ENCODE peak calls at places on chromosomes 6 and 20, in ten cellular contexts. One of them, this sample, is unnamed.

GRCh38 chr20:62387219-62387913 is 463 bp downstream of the RPS21 start:
- DNase-seq in tibial artery: no peak
- DNase-seq in GM06990: no peak
- DNase-seq in heart right ventricle: no peak
- DNase-seq in NB4: no peak
- DNase-seq in neuronal stem cell: no peak
- DNase-seq in foreskin fibroblast: no peak
- DNase-seq in stomach: no peak
- DNase-seq in heart left ventricle: no peak
- DNase-seq in keratinocyte: no peak
- DNase-seq in this sample: no peak

GRCh38 chr20:3651204-3651970 is 11.8 kb downstream of the GFRA4 start:
- DNase-seq in tibial artery: no peak
- DNase-seq in GM06990: no peak
- DNase-seq in heart right ventricle: no peak
- DNase-seq in NB4: no peak
- DNase-seq in neuronal stem cell: no peak
- DNase-seq in foreskin fibroblast: no peak
- DNase-seq in stomach: peak
- DNase-seq in heart left ventricle: no peak
- DNase-seq in keratinocyte: no peak
- DNase-seq in this sample: no peak

GRCh38 chr6:138594042-138594636 is 94.8 kb upstream of the NHSL1 start:
- DNase-seq in tibial artery: no peak
- DNase-seq in GM06990: no peak
- DNase-seq in heart right ventricle: no peak
- DNase-seq in NB4: no peak
- DNase-seq in neuronal stem cell: no peak
- DNase-seq in foreskin fibroblast: no peak
- DNase-seq in stomach: no peak
- DNase-seq in heart left ventricle: no peak
- DNase-seq in keratinocyte: no peak
- DNase-seq in this sample: no peak

GRCh38 chr6:109801794-109802193 is 110.7 kb downstream of the FIG4 start:
- DNase-seq in tibial artery: no peak
- DNase-seq in GM06990: no peak
- DNase-seq in heart right ventricle: no peak
- DNase-seq in NB4: no peak
- DNase-seq in neuronal stem cell: no peak
- DNase-seq in foreskin fibroblast: no peak
- DNase-seq in stomach: no peak
- DNase-seq in heart left ventricle: no peak
- DNase-seq in keratinocyte: no peak
- DNase-seq in this sample: no peak

GRCh38 chr6:113402541-113402940 is 454.6 kb upstream of the MARCKS start:
- DNase-seq in tibial artery: no peak
- DNase-seq in GM06990: no peak
- DNase-seq in heart right ventricle: no peak
- DNase-seq in NB4: no peak
- DNase-seq in neuronal stem cell: no peak
- DNase-seq in foreskin fibroblast: no peak
- DNase-seq in stomach: no peak
- DNase-seq in heart left ventricle: no peak
- DNase-seq in keratinocyte: no peak
- DNase-seq in this sample: no peak

GRCh38 chr20:47276856-47277541 is 79.5 kb downstream of the ZMYND8 start:
- DNase-seq in tibial artery: peak
- DNase-seq in GM06990: no peak
- DNase-seq in heart right ventricle: peak
- DNase-seq in NB4: no peak
- DNase-seq in neuronal stem cell: no peak
- DNase-seq in foreskin fibroblast: peak
- DNase-seq in stomach: peak
- DNase-seq in heart left ventricle: peak
- DNase-seq in keratinocyte: no peak
- DNase-seq in this sample: peak

GRCh38 chr6:29797120-29797519 is 30.5 kb upstream of the HLA-G start:
- DNase-seq in tibial artery: peak
- DNase-seq in GM06990: no peak
- DNase-seq in heart right ventricle: no peak
- DNase-seq in NB4: peak
- DNase-seq in neuronal stem cell: no peak
- DNase-seq in foreskin fibroblast: peak
- DNase-seq in stomach: no peak
- DNase-seq in heart left ventricle: no peak
- DNase-seq in keratinocyte: peak
- DNase-seq in this sample: peak

GRCh38 chr6:10655508-10656055 is 38.8 kb downstream of the C6orf52 start:
- DNase-seq in tibial artery: no peak
- DNase-seq in GM06990: no peak
- DNase-seq in heart right ventricle: no peak
- DNase-seq in NB4: peak
- DNase-seq in neuronal stem cell: no peak
- DNase-seq in foreskin fibroblast: no peak
- DNase-seq in stomach: no peak
- DNase-seq in heart left ventricle: no peak
- DNase-seq in keratinocyte: no peak
- DNase-seq in this sample: no peak

GRCh38 chr6:45420083-45420908 is 42.6 kb upstream of the SUPT3H start:
- DNase-seq in tibial artery: no peak
- DNase-seq in GM06990: no peak
- DNase-seq in heart right ventricle: no peak
- DNase-seq in NB4: peak
- DNase-seq in neuronal stem cell: peak
- DNase-seq in foreskin fibroblast: peak
- DNase-seq in stomach: no peak
- DNase-seq in heart left ventricle: no peak
- DNase-seq in keratinocyte: no peak
- DNase-seq in this sample: peak

GRCh38 chr6:12263403-12263802 is 26.8 kb upstream of the EDN1 start:
- DNase-seq in tibial artery: no peak
- DNase-seq in GM06990: no peak
- DNase-seq in heart right ventricle: no peak
- DNase-seq in NB4: no peak
- DNase-seq in neuronal stem cell: no peak
- DNase-seq in foreskin fibroblast: no peak
- DNase-seq in stomach: no peak
- DNase-seq in heart left ventricle: no peak
- DNase-seq in keratinocyte: no peak
- DNase-seq in this sample: no peak

GRCh38 chr6:12261502-12261901 is 28.7 kb upstream of the EDN1 start:
- DNase-seq in tibial artery: no peak
- DNase-seq in GM06990: peak
- DNase-seq in heart right ventricle: no peak
- DNase-seq in NB4: no peak
- DNase-seq in neuronal stem cell: no peak
- DNase-seq in foreskin fibroblast: peak
- DNase-seq in stomach: no peak
- DNase-seq in heart left ventricle: no peak
- DNase-seq in keratinocyte: no peak
- DNase-seq in this sample: no peak

GRCh38 chr6:12265795-12266194 is 24.4 kb upstream of the EDN1 start:
- DNase-seq in tibial artery: no peak
- DNase-seq in GM06990: no peak
- DNase-seq in heart right ventricle: no peak
- DNase-seq in NB4: peak
- DNase-seq in neuronal stem cell: no peak
- DNase-seq in foreskin fibroblast: peak
- DNase-seq in stomach: no peak
- DNase-seq in heart left ventricle: no peak
- DNase-seq in keratinocyte: no peak
- DNase-seq in this sample: no peak

GRCh38 chr6:12260458-12261041 is 29.6 kb upstream of the EDN1 start:
- DNase-seq in tibial artery: no peak
- DNase-seq in GM06990: no peak
- DNase-seq in heart right ventricle: no peak
- DNase-seq in NB4: no peak
- DNase-seq in neuronal stem cell: no peak
- DNase-seq in foreskin fibroblast: no peak
- DNase-seq in stomach: no peak
- DNase-seq in heart left ventricle: no peak
- DNase-seq in keratinocyte: no peak
- DNase-seq in this sample: no peak

GRCh38 chr6:12262236-12263061 is 27.7 kb upstream of the EDN1 start:
- DNase-seq in tibial artery: no peak
- DNase-seq in GM06990: no peak
- DNase-seq in heart right ventricle: no peak
- DNase-seq in NB4: no peak
- DNase-seq in neuronal stem cell: no peak
- DNase-seq in foreskin fibroblast: no peak
- DNase-seq in stomach: no peak
- DNase-seq in heart left ventricle: no peak
- DNase-seq in keratinocyte: no peak
- DNase-seq in this sample: no peak
- H3K4me3 ChIP-seq in tibial artery: no peak
- H3K4me3 ChIP-seq in GM06990: no peak
- H3K4me3 ChIP-seq in heart right ventricle: no peak
- H3K4me3 ChIP-seq in NB4: no peak
- H3K4me3 ChIP-seq in neuronal stem cell: no peak
- H3K4me3 ChIP-seq in foreskin fibroblast: no peak
- H3K4me3 ChIP-seq in stomach: no peak
- H3K4me3 ChIP-seq in heart left ventricle: no peak
- H3K4me3 ChIP-seq in keratinocyte: no peak
- H3K4me3 ChIP-seq in this sample: no peak

DNA sequence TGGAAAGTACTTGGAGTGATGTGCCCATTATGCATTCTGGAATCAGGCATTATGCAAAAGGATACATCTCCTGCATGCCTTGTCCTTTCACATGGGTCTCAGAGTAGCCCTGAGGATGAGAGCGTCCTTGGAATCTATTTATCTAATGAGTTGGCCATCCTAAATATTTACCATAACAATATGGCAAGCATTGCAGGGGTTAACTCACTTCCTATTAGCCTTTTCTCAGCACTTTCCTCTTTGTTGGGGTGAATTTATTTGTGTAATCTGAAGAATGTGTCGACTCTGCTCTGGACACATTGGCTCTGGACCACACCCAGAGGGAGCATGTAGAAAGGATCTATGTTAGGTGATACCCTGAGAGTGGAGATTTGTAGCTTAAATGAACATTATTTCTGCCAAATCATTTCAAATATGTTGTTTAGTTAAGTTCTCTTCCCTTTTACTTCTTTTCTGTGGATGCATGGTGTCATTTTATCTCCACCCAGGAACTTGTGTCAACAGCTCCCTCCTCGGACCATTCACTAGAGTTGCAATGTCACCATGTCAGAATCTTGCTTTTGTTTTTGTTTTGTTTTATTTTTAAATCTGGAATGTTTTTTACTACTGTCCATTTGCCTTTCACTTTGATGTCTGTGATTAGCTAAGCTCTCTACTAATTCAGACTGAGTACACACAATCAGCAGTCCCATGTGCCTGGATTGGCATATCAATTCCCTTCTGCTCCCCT is 757.0 kb upstream of the MMS22L start:
- DNase-seq in tibial artery: no peak
- DNase-seq in GM06990: no peak
- DNase-seq in heart right ventricle: no peak
- DNase-seq in NB4: peak
- DNase-seq in neuronal stem cell: no peak
- DNase-seq in foreskin fibroblast: no peak
- DNase-seq in stomach: no peak
- DNase-seq in heart left ventricle: no peak
- DNase-seq in keratinocyte: no peak
- DNase-seq in this sample: no peak
- H3K4me3 ChIP-seq in tibial artery: no peak
- H3K4me3 ChIP-seq in GM06990: no peak
- H3K4me3 ChIP-seq in heart right ventricle: no peak
- H3K4me3 ChIP-seq in NB4: no peak
- H3K4me3 ChIP-seq in neuronal stem cell: no peak
- H3K4me3 ChIP-seq in foreskin fibroblast: no peak
- H3K4me3 ChIP-seq in stomach: no peak
- H3K4me3 ChIP-seq in heart left ventricle: no peak
- H3K4me3 ChIP-seq in keratinocyte: no peak
- H3K4me3 ChIP-seq in this sample: no peak

GRCh38 chr6:8108759-8109539 is 6.6 kb upstream of the EEF1E1 start:
- DNase-seq in tibial artery: no peak
- DNase-seq in GM06990: no peak
- DNase-seq in heart right ventricle: no peak
- DNase-seq in NB4: no peak
- DNase-seq in neuronal stem cell: no peak
- DNase-seq in foreskin fibroblast: no peak
- DNase-seq in stomach: no peak
- DNase-seq in heart left ventricle: no peak
- DNase-seq in keratinocyte: no peak
- DNase-seq in this sample: no peak

GRCh38 chr6:8110117-8110721 is 7.9 kb upstream of the EEF1E1 start:
- DNase-seq in tibial artery: no peak
- DNase-seq in GM06990: no peak
- DNase-seq in heart right ventricle: no peak
- DNase-seq in NB4: no peak
- DNase-seq in neuronal stem cell: no peak
- DNase-seq in foreskin fibroblast: no peak
- DNase-seq in stomach: no peak
- DNase-seq in heart left ventricle: no peak
- DNase-seq in keratinocyte: no peak
- DNase-seq in this sample: no peak

GRCh38 chr6:8113260-8113659 is 10.9 kb upstream of the EEF1E1 start:
- DNase-seq in tibial artery: no peak
- DNase-seq in GM06990: no peak
- DNase-seq in heart right ventricle: no peak
- DNase-seq in NB4: no peak
- DNase-seq in neuronal stem cell: no peak
- DNase-seq in foreskin fibroblast: peak
- DNase-seq in stomach: no peak
- DNase-seq in heart left ventricle: no peak
- DNase-seq in keratinocyte: no peak
- DNase-seq in this sample: no peak

GRCh38 chr6:8108031-8108660 is 5.8 kb upstream of the EEF1E1 start:
- DNase-seq in tibial artery: no peak
- DNase-seq in GM06990: no peak
- DNase-seq in heart right ventricle: no peak
- DNase-seq in NB4: no peak
- DNase-seq in neuronal stem cell: no peak
- DNase-seq in foreskin fibroblast: peak
- DNase-seq in stomach: no peak
- DNase-seq in heart left ventricle: no peak
- DNase-seq in keratinocyte: peak
- DNase-seq in this sample: peak

DNA sequence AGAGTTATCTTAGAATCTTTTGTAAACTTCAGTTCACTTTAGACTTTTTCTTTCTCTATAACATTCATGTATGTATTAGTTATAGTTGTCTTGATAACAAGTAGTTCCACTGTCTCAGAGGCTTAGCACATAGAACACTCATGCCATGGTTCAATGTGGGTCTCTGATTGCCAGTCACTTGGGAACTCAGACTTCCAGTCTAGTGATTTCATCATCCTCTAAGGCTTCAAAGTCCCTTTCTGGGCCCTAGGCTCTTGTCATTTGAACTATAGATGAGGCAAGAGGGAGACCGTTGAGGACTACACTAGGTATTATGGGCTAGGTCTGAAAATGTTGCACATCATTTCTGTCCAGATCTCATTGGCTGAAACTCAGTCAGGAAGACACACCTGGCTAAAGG is 8.4 kb upstream of the EEF1E1 start:
- DNase-seq in tibial artery: no peak
- DNase-seq in GM06990: no peak
- DNase-seq in heart right ventricle: no peak
- DNase-seq in NB4: peak
- DNase-seq in neuronal stem cell: no peak
- DNase-seq in foreskin fibroblast: no peak
- DNase-seq in stomach: no peak
- DNase-seq in heart left ventricle: no peak
- DNase-seq in keratinocyte: no peak
- DNase-seq in this sample: no peak
- H3K4me3 ChIP-seq in tibial artery: no peak
- H3K4me3 ChIP-seq in GM06990: no peak
- H3K4me3 ChIP-seq in heart right ventricle: no peak
- H3K4me3 ChIP-seq in NB4: no peak
- H3K4me3 ChIP-seq in neuronal stem cell: no peak
- H3K4me3 ChIP-seq in foreskin fibroblast: no peak
- H3K4me3 ChIP-seq in stomach: no peak
- H3K4me3 ChIP-seq in heart left ventricle: no peak
- H3K4me3 ChIP-seq in keratinocyte: no peak
- H3K4me3 ChIP-seq in this sample: no peak

GRCh38 chr6:33075568-33076405 is at the start of gene HLA-DPB1:
- DNase-seq in tibial artery: no peak
- DNase-seq in GM06990: peak
- DNase-seq in heart right ventricle: no peak
- DNase-seq in NB4: peak
- DNase-seq in neuronal stem cell: peak
- DNase-seq in foreskin fibroblast: peak
- DNase-seq in stomach: no peak
- DNase-seq in heart left ventricle: peak
- DNase-seq in keratinocyte: no peak
- DNase-seq in this sample: no peak
- H3K4me3 ChIP-seq in tibial artery: peak
- H3K4me3 ChIP-seq in GM06990: peak
- H3K4me3 ChIP-seq in heart right ventricle: peak
- H3K4me3 ChIP-seq in NB4: no peak
- H3K4me3 ChIP-seq in neuronal stem cell: no peak
- H3K4me3 ChIP-seq in foreskin fibroblast: no peak
- H3K4me3 ChIP-seq in stomach: peak
- H3K4me3 ChIP-seq in heart left ventricle: peak
- H3K4me3 ChIP-seq in keratinocyte: no peak
- H3K4me3 ChIP-seq in this sample: no peak

This sample was measured in skeletal muscle cell.